ENCODE peak calls at places on chromosomes 5 and 9, in nine cellular contexts. L is Caco-2; B is LoVo; D is WTC11; O is mesenteric fat pad; J is NCI-H1092 treated with DMSO at 0.1 percent for 48 hours; G is uterus; F is endothelial cell; R is activated CD4-positive, alpha-beta T cell treated with anti-CD3 and anti-CD28 coated beads, Interleukin-2, amount 50 U/mL, for 1 hour. H is an unnamed sample.
A peak's percentile ranks its signal among the peaks of the same experiment; 100 is the strongest.

GRCh38 chr5:55188656-55189380 is 15.8 kb upstream of the CDC20B start:
- DNase-seq in D (no peak), B (no peak), R (no peak), L (no peak), O (no peak), J (peak; percentile 70), F (no peak), G (no peak), H (no peak)

GRCh38 chr5:94174748-94175411 is 433.5 kb upstream of the POU5F2 start:
- DNase-seq in D (no peak), O (no peak), B (no peak), R (no peak), L (no peak), F (no peak), J (no peak), G (no peak), H (no peak)

GRCh38 chr5:3010301-3010952 is 258.9 kb upstream of the IRX2 start:
- DNase-seq in B (no peak), G (no peak), R (no peak), L (no peak), J (no peak), F (no peak), D (no peak), O (peak; percentile 57), H (no peak)

GRCh38 chr5:102731704-102732103 is 23.4 kb upstream of the PAM start:
- DNase-seq in L (no peak), O (no peak), R (no peak), G (no peak), F (no peak), D (no peak), J (no peak), B (no peak), H (no peak)

GRCh38 chr5:45376463-45376862 is 319.7 kb downstream of the HCN1 start:
- DNase-seq in F (no peak), R (no peak), G (no peak), B (no peak), D (no peak), J (no peak), L (no peak), O (no peak), H (no peak)

GRCh38 chr9:37343724-37344123 is 78.8 kb upstream of the GRHPR start:
- DNase-seq in B (no peak), D (no peak), L (no peak), G (no peak), O (no peak), F (no peak), R (no peak), J (no peak), H (no peak)

GRCh38 chr5:66554211-66554610 is 42.0 kb upstream of the MAST4 start:
- DNase-seq in O (no peak), G (no peak), L (no peak), R (no peak), D (no peak), B (peak; percentile 29), F (no peak), J (no peak), H (no peak)

GRCh38 chr9:86721843-86722705 is 225.2 kb downstream of the GAS1 start:
- DNase-seq in O (no peak), F (no peak), L (no peak), R (no peak), G (peak; percentile 86), D (no peak), B (no peak), J (no peak), H (no peak)

GRCh38 chr5:9570876-9571275 is 25.0 kb upstream of the SEMA5A start:
- DNase-seq in B (no peak), O (no peak), D (no peak), G (no peak), J (no peak), R (no peak), F (no peak), L (no peak), H (no peak)

GRCh38 chr5:38167562-38167996 is 90.8 kb upstream of the EGFLAM start:
- DNase-seq in J (no peak), R (no peak), F (no peak), L (no peak), D (no peak), O (no peak), B (no peak), G (no peak), H (no peak)

GRCh38 chr5:119274767-119275130 is 81.1 kb upstream of the TNFAIP8 start:
- DNase-seq in L (no peak), F (no peak), G (no peak), J (no peak), R (no peak), D (no peak), O (no peak), B (no peak), H (no peak)

GRCh38 chr5:133844836-133845235 is 123.6 kb downstream of the C5orf15 start:
- DNase-seq in B (no peak), G (no peak), L (no peak), J (no peak), D (no peak), O (peak; percentile 53), R (no peak), F (no peak), H (no peak)

GRCh38 chr5:123007292-123007691 is 29.2 kb downstream of the PPIC start:
- DNase-seq in O (no peak), J (no peak), G (no peak), F (no peak), D (no peak), B (no peak), L (no peak), R (no peak), H (no peak)

GRCh38 chr9:97372580-97372979 is 39.3 kb upstream of the TDRD7 start:
- DNase-seq in G (no peak), O (peak; percentile 28), R (no peak), B (no peak), L (no peak), J (no peak), D (no peak), F (no peak), H (no peak)

GRCh38 chr5:95686661-95687060 is 3.9 kb upstream of the SPATA9 start:
- DNase-seq in R (no peak), B (no peak), G (no peak), L (peak; percentile 17), J (no peak), F (no peak), O (no peak), D (no peak), H (no peak)

GRCh38 chr9:124659099-124659659 is 111.9 kb downstream of the NR6A1 start:
- DNase-seq in J (peak; percentile 82), R (peak; percentile 22), D (peak; percentile 45), G (peak; percentile 48), O (no peak), B (peak; percentile 63), F (peak; percentile 57), L (peak; percentile 84), H (no peak)

GRCh38 chr5:154851351-154851750 is 948 bp upstream of the FAXDC2 start:
- DNase-seq in J (no peak), O (no peak), G (no peak), D (no peak), L (no peak), F (no peak), R (no peak), B (no peak), H (no peak)

GRCh38 chr5:1552469-1553255 is 28.9 kb upstream of the LPCAT1 start:
- DNase-seq in G (no peak), F (no peak), D (no peak), L (no peak), J (peak; percentile 90), O (peak; percentile 87), R (no peak), B (no peak), H (no peak)

GRCh38 chr5:93584531-93585053 is 1.6 kb downstream of the NR2F1 start:
- DNase-seq in L (no peak), D (no peak), R (no peak), O (no peak), B (no peak), G (no peak), J (no peak), F (no peak), H (no peak)

GRCh38 chr9:121395558-121395957 is 25.5 kb upstream of the STOM start:
- DNase-seq in D (no peak), J (no peak), O (no peak), F (no peak), L (no peak), R (no peak), B (no peak), G (no peak), H (no peak)

GRCh38 chr5:34536699-34537098 is 119.4 kb upstream of the RAI14 start:
- DNase-seq in R (no peak), G (no peak), B (no peak), J (no peak), D (no peak), F (no peak), O (no peak), L (no peak), H (no peak)

GRCh38 chr5:113128931-113129330 is 152.3 kb downstream of the DCP2 start:
- DNase-seq in L (no peak), D (no peak), J (no peak), R (no peak), G (no peak), O (no peak), B (no peak), F (no peak), H (no peak)

GRCh38 chr9:92310562-92310961 is 14.6 kb downstream of the NOL8 start:
- DNase-seq in R (no peak), O (no peak), J (no peak), B (no peak), G (no peak), D (no peak), F (no peak), L (no peak), H (no peak)

GRCh38 chr5:84393969-84394368 is 9.3 kb upstream of the EDIL3 start:
- DNase-seq in J (no peak), B (no peak), O (no peak), R (no peak), F (no peak), L (no peak), D (no peak), G (no peak), H (no peak)

GRCh38 chr9:82421498-82421897 is 432.9 kb downstream of the SPATA31D1 start:
- DNase-seq in F (no peak), R (no peak), J (no peak), G (no peak), B (no peak), O (no peak), D (no peak), L (no peak), H (no peak)

GRCh38 chr9:70530716-70531115 is 116.3 kb upstream of the KLF9 start:
- DNase-seq in R (no peak), B (no peak), O (no peak), D (no peak), J (no peak), L (no peak), G (no peak), F (no peak), H (no peak)

GRCh38 chr9:19162956-19163355 is 35.7 kb upstream of the PLIN2 start:
- DNase-seq in O (no peak), R (no peak), L (no peak), J (no peak), D (no peak), G (peak; percentile 36), F (no peak), B (no peak), H (no peak)

GRCh38 chr5:95283761-95284511 is 958 bp downstream of the MCTP1 start:
- DNase-seq in R (no peak), G (no peak), O (no peak), L (peak; percentile 70), F (peak; percentile 47), B (peak; percentile 48), D (peak; percentile 73), J (peak; percentile 33), H (no peak)

GRCh38 chr5:56047448-56047847 is 52.7 kb upstream of the IL6ST start:
- DNase-seq in J (no peak), R (no peak), O (no peak), F (no peak), B (no peak), D (no peak), L (no peak), G (no peak), H (no peak)

GRCh38 chr5:10454591-10455272 is 13.1 kb downstream of the ROPN1L start:
- DNase-seq in L (no peak), B (no peak), F (no peak), J (no peak), R (no peak), G (peak; percentile 77), D (no peak), O (no peak), H (no peak)